ENCODE peak calls at places on chromosome 6, in six cellular contexts. O is osteoblast, N is neural progenitor cell, R is A549, P is HL-60, U is astrocyte of the spinal cord. K is an unnamed sample.

GRCh38 chr6:33880104-33880678 is 76.4 kb upstream of the MLN start:
- DNase-seq in U (no peak), N (peak), P (no peak), R (no peak), O (no peak), K (no peak)

GRCh38 chr6:1510239-1510638 is 99.5 kb upstream of the FOXC1 start:
- DNase-seq in P (no peak), N (no peak), R (no peak), U (no peak), O (no peak), K (no peak)

GRCh38 chr6:129501401-129502051 is 208.5 kb downstream of the ARHGAP18 start:
- DNase-seq in R (no peak), P (no peak), O (peak), N (peak), U (peak), K (peak)

GRCh38 chr6:162622572-162622971 is 105.0 kb downstream of the PRKN start:
- DNase-seq in N (no peak), U (no peak), R (no peak), O (no peak), P (no peak), K (no peak)

GRCh38 chr6:128491643-128492206 is 28.7 kb downstream of the PTPRK start:
- DNase-seq in P (no peak), O (peak), U (peak), N (peak), R (no peak), K (peak)

GRCh38 chr6:20497200-20497820 is 36.9 kb upstream of the CDKAL1 start:
- DNase-seq in U (peak), P (no peak), N (no peak), R (no peak), O (no peak), K (peak)

GRCh38 chr6:27518881-27519795 is 46.2 kb upstream of the ZNF184 start:
- DNase-seq in O (peak), U (peak), P (peak), R (no peak), N (peak), K (peak)

GRCh38 chr6:125262026-125263013 is 39.4 kb downstream of the HDDC2 start:
- DNase-seq in O (peak), R (no peak), U (peak), N (no peak), P (peak), K (peak)

GRCh38 chr6:27019651-27020552 is 227.6 kb upstream of the PRSS16 start:
- DNase-seq in N (peak), R (peak), U (peak), P (peak), O (peak), K (peak)

GRCh38 chr6:33116881-33117711 is 41.3 kb downstream of the HLA-DPB1 start:
- DNase-seq in R (no peak), N (peak), U (no peak), P (no peak), O (no peak), K (peak)

GRCh38 chr6:131924881-131925474 is 26.2 kb downstream of the CCN2 start:
- DNase-seq in U (peak), O (no peak), R (peak), N (peak), P (no peak), K (peak)

GRCh38 chr6:1767481-1768246 is 157.9 kb downstream of the FOXC1 start:
- DNase-seq in P (no peak), R (no peak), U (no peak), N (no peak), O (peak), K (peak)

GRCh38 chr6:130223508-130223907 is 757 bp upstream of the SAMD3 start:
- DNase-seq in O (no peak), P (no peak), N (no peak), U (no peak), R (no peak), K (peak)

GRCh38 chr6:106444777-106445507 is 84.4 kb downstream of the CRYBG1 start:
- DNase-seq in O (no peak), P (peak), R (peak), U (peak), N (peak), K (peak)

GRCh38 chr6:84349542-84349941 is 122.1 kb upstream of the CEP162 start:
- DNase-seq in O (no peak), P (no peak), R (no peak), N (no peak), U (no peak), K (no peak)

GRCh38 chr6:148342146-148343027 is at the start of gene SASH1:
- DNase-seq in P (peak), N (peak), R (peak), U (peak), O (peak), K (peak)

GRCh38 chr6:152701081-152701862 is 3.6 kb downstream of the MYCT1 start:
- DNase-seq in O (no peak), R (no peak), N (no peak), U (no peak), P (no peak), K (no peak)

GRCh38 chr6:152700427-152700826 is 2.7 kb downstream of the MYCT1 start:
- DNase-seq in R (no peak), N (no peak), U (no peak), P (no peak), O (no peak), K (peak)

GRCh38 chr6:152696543-152696942 is 1.2 kb upstream of the MYCT1 start:
- DNase-seq in P (no peak), R (no peak), N (no peak), U (peak), O (peak), K (peak)

GRCh38 chr6:152697634-152698033 is at the start of gene MYCT1:
- DNase-seq in N (no peak), R (no peak), O (no peak), U (no peak), P (no peak), K (peak)

DNA sequence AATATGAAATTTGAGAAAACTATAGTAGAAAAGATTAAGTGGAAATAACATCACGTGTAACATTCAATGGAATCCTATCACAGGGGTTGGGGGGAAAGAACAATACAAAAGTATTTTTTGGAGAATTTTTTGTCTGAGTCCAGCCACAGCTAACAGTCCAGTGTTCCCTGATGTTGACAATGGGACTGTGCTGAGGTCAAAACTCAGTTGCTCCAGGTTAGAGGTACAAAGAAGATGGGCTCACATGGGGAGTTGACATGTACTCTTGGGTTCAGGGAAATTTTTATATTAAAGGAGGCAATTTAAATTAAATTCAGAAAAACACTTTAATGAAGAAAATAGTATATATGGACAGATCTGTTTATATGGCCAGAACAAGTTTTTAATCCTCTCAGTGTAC is 995 bp downstream of the MYCT1 start:
- DNase-seq in R (no peak), N (no peak), O (no peak), P (no peak), U (no peak), K (no peak)
- H3K4me3 ChIP-seq in R (no peak), N (no peak), O (no peak), P (no peak), U (no peak), K (peak)

DNA sequence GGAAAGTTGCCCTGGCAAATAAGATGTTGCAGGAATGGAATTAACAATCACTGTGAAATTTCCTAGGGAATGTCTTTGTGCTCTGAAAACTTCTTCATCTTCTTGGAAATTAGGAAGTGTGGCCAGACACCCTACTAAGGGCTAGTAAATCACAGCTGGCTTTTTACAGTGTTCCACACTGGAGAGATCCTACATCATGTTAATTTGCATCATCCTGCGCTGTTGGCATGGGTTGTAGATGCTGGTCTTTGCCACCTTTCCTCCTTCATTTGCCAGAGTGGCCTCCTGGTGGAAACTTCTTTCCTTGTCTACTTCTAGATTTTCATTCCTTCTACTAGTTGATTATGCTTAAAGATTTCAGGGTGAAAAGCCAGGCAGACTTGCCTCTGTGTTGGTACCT is 2.7 kb downstream of the TNFAIP3 start:
- DNase-seq in N (no peak), U (no peak), R (no peak), O (no peak), P (no peak), K (no peak)
- TF ChIP-seq CTCF in N (no peak), U (no peak), R (no peak), O (peak), P (no peak), K (no peak)

DNA sequence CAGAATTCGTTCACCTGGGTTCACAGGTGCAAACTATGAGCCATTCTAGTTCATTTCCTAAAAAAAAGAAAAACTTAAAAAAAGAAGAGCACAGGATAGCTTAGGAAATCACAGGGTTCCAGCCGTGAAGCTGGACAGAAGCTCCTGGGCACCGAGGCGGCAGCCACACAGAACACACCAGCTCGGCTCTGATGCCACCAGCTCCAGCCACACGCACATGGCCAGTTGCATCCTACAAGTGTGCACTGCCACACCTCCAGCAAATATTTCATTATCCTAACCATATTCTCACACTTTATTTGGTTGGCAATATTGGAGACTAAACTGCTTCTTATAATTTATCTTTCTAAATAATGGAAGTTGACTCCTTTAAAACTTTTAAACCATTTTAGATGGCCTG is 26.2 kb upstream of the AFDN start:
- DNase-seq in R (no peak), P (no peak), U (no peak), N (no peak), O (peak), K (no peak)
- H3K4me3 ChIP-seq in R (no peak), P (no peak), U (no peak), N (no peak), O (no peak), K (no peak)

GRCh38 chr6:24493945-24494725 is 634 bp upstream of the ALDH5A1 start:
- DNase-seq in O (peak), P (no peak), U (no peak), N (no peak), R (no peak), K (no peak)

GRCh38 chr6:24489470-24489869 is at the start of gene GPLD1:
- DNase-seq in R (no peak), P (no peak), N (no peak), U (no peak), O (no peak), K (no peak)

GRCh38 chr6:24489881-24490280 is 503 bp upstream of the GPLD1 start:
- DNase-seq in R (no peak), U (no peak), N (no peak), O (no peak), P (peak), K (peak)

GRCh38 chr6:24494726-24495515 is at the start of gene ALDH5A1:
- DNase-seq in N (peak), U (peak), R (peak), P (peak), O (peak), K (peak)

GRCh38 chr6:24492475-24492874 is 2.3 kb upstream of the ALDH5A1 start:
- DNase-seq in P (no peak), U (no peak), R (no peak), O (no peak), N (peak), K (no peak)
- TF ChIP-seq CTCF in P (no peak), U (peak), R (peak), O (peak), N (peak), K (peak)

DNA sequence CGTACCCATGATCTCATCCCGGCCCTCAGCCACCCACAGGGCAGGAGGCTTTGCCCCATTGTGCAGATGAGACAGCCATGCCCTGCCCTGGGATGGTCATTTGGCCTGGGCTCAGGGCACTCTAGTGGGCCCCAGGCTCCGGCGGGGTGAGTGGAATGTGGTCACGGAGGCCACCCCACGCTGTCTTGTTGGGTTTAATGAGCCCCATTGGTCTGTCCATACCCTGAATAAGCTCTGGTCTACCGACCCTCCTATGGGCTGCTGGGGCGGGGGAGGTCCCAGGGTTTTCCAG is 50.6 kb downstream of the FGD2 start:
- DNase-seq in O (peak), U (no peak), P (no peak), N (no peak), R (no peak), K (no peak)
- H3K4me3 ChIP-seq in O (no peak), U (no peak), P (no peak), N (no peak), R (no peak), K (no peak)

GRCh38 chr6:17583811-17584210 is 16.3 kb upstream of the FAM8A1 start:
- DNase-seq in P (no peak), U (no peak), O (peak), N (no peak), R (no peak), K (peak)

GRCh38 chr6:17588011-17588410 is 12.1 kb upstream of the FAM8A1 start:
- DNase-seq in R (no peak), P (no peak), O (no peak), N (no peak), U (no peak), K (no peak)

GRCh38 chr6:17589402-17590116 is 10.5 kb upstream of the FAM8A1 start:
- DNase-seq in O (peak), P (no peak), N (peak), U (peak), R (peak), K (peak)

GRCh38 chr6:17584241-17584803 is 15.8 kb upstream of the FAM8A1 start:
- DNase-seq in U (peak), P (peak), R (peak), N (peak), O (peak), K (peak)

GRCh38 chr6:17585766-17586502 is 14.2 kb upstream of the FAM8A1 start:
- DNase-seq in O (no peak), P (peak), R (no peak), N (peak), U (no peak), K (no peak)
- TF ChIP-seq CTCF in O (peak), P (no peak), R (no peak), N (peak), U (peak), K (peak)